ENCODE peak calls at places on chromosome 7, in ten cellular contexts. One of them, this sample, is unnamed.

GRCh38 chr7:121102619-121103018 is 114.1 kb downstream of the CPED1 start:
- DNase-seq in stomach: peak
- DNase-seq in heart left ventricle: no peak
- DNase-seq in HL-60: no peak
- DNase-seq in GM12865: no peak
- DNase-seq in OCI-LY7: no peak
- DNase-seq in gastrocnemius medialis: no peak
- DNase-seq in PC-9: peak
- DNase-seq in Caco-2: no peak
- DNase-seq in HFF-Myc: no peak
- DNase-seq in this sample: no peak

GRCh38 chr7:136359333-136359903 is 382.3 kb upstream of the MTPN start:
- DNase-seq in stomach: no peak
- DNase-seq in heart left ventricle: no peak
- DNase-seq in HL-60: peak
- DNase-seq in GM12865: peak
- DNase-seq in OCI-LY7: peak
- DNase-seq in gastrocnemius medialis: no peak
- DNase-seq in PC-9: no peak
- DNase-seq in Caco-2: no peak
- DNase-seq in HFF-Myc: no peak
- DNase-seq in this sample: no peak

GRCh38 chr7:35505031-35505430 is 189.9 kb downstream of the HERPUD2 start:
- DNase-seq in stomach: peak
- DNase-seq in heart left ventricle: no peak
- DNase-seq in HL-60: no peak
- DNase-seq in GM12865: no peak
- DNase-seq in OCI-LY7: no peak
- DNase-seq in gastrocnemius medialis: no peak
- DNase-seq in PC-9: no peak
- DNase-seq in Caco-2: no peak
- DNase-seq in HFF-Myc: no peak
- DNase-seq in this sample: no peak

GRCh38 chr7:74380720-74381119 is 73.0 kb upstream of the GTF2IRD1 start:
- DNase-seq in stomach: peak
- DNase-seq in heart left ventricle: no peak
- DNase-seq in HL-60: peak
- DNase-seq in GM12865: no peak
- DNase-seq in OCI-LY7: no peak
- DNase-seq in gastrocnemius medialis: no peak
- DNase-seq in PC-9: peak
- DNase-seq in Caco-2: no peak
- DNase-seq in HFF-Myc: no peak
- DNase-seq in this sample: no peak

GRCh38 chr7:159144756-159145543 is at the start of gene VIPR2:
- DNase-seq in stomach: no peak
- DNase-seq in heart left ventricle: peak
- DNase-seq in HL-60: no peak
- DNase-seq in GM12865: no peak
- DNase-seq in OCI-LY7: no peak
- DNase-seq in gastrocnemius medialis: no peak
- DNase-seq in PC-9: no peak
- DNase-seq in Caco-2: no peak
- DNase-seq in HFF-Myc: no peak
- DNase-seq in this sample: no peak

GRCh38 chr7:124459101-124460052 is 306.2 kb downstream of the GPR37 start:
- DNase-seq in stomach: no peak
- DNase-seq in heart left ventricle: no peak
- DNase-seq in HL-60: no peak
- DNase-seq in GM12865: no peak
- DNase-seq in OCI-LY7: no peak
- DNase-seq in gastrocnemius medialis: no peak
- DNase-seq in PC-9: no peak
- DNase-seq in Caco-2: no peak
- DNase-seq in HFF-Myc: peak
- DNase-seq in this sample: peak

GRCh38 chr7:122314284-122314683 is 9.7 kb upstream of the FEZF1 start:
- DNase-seq in stomach: no peak
- DNase-seq in heart left ventricle: no peak
- DNase-seq in HL-60: no peak
- DNase-seq in GM12865: no peak
- DNase-seq in OCI-LY7: no peak
- DNase-seq in gastrocnemius medialis: no peak
- DNase-seq in PC-9: no peak
- DNase-seq in Caco-2: no peak
- DNase-seq in HFF-Myc: no peak
- DNase-seq in this sample: no peak

GRCh38 chr7:44962483-44963251 is 16.1 kb downstream of the MYO1G start:
- DNase-seq in stomach: peak
- DNase-seq in heart left ventricle: no peak
- DNase-seq in HL-60: no peak
- DNase-seq in GM12865: no peak
- DNase-seq in OCI-LY7: no peak
- DNase-seq in gastrocnemius medialis: peak
- DNase-seq in PC-9: no peak
- DNase-seq in Caco-2: peak
- DNase-seq in HFF-Myc: no peak
- DNase-seq in this sample: no peak

GRCh38 chr7:99525713-99526440 is 21.4 kb downstream of the ZKSCAN5 start:
- DNase-seq in stomach: no peak
- DNase-seq in heart left ventricle: no peak
- DNase-seq in HL-60: no peak
- DNase-seq in GM12865: no peak
- DNase-seq in OCI-LY7: peak
- DNase-seq in gastrocnemius medialis: no peak
- DNase-seq in PC-9: no peak
- DNase-seq in Caco-2: no peak
- DNase-seq in HFF-Myc: no peak
- DNase-seq in this sample: no peak

GRCh38 chr7:9189683-9190082 is 756.3 kb downstream of the NXPH1 start:
- DNase-seq in stomach: no peak
- DNase-seq in heart left ventricle: no peak
- DNase-seq in HL-60: no peak
- DNase-seq in GM12865: no peak
- DNase-seq in OCI-LY7: no peak
- DNase-seq in gastrocnemius medialis: no peak
- DNase-seq in PC-9: no peak
- DNase-seq in Caco-2: no peak
- DNase-seq in HFF-Myc: no peak
- DNase-seq in this sample: no peak

GRCh38 chr7:22726849-22727792 is at the start of gene IL6:
- DNase-seq in stomach: peak
- DNase-seq in heart left ventricle: peak
- DNase-seq in HL-60: peak
- DNase-seq in GM12865: no peak
- DNase-seq in OCI-LY7: no peak
- DNase-seq in gastrocnemius medialis: peak
- DNase-seq in PC-9: peak
- DNase-seq in Caco-2: no peak
- DNase-seq in HFF-Myc: peak
- DNase-seq in this sample: peak

GRCh38 chr7:102387064-102387463 is 9.1 kb upstream of the PRKRIP1 start:
- DNase-seq in stomach: no peak
- DNase-seq in heart left ventricle: no peak
- DNase-seq in HL-60: no peak
- DNase-seq in GM12865: no peak
- DNase-seq in OCI-LY7: no peak
- DNase-seq in gastrocnemius medialis: no peak
- DNase-seq in PC-9: no peak
- DNase-seq in Caco-2: no peak
- DNase-seq in HFF-Myc: no peak
- DNase-seq in this sample: no peak

DNA sequence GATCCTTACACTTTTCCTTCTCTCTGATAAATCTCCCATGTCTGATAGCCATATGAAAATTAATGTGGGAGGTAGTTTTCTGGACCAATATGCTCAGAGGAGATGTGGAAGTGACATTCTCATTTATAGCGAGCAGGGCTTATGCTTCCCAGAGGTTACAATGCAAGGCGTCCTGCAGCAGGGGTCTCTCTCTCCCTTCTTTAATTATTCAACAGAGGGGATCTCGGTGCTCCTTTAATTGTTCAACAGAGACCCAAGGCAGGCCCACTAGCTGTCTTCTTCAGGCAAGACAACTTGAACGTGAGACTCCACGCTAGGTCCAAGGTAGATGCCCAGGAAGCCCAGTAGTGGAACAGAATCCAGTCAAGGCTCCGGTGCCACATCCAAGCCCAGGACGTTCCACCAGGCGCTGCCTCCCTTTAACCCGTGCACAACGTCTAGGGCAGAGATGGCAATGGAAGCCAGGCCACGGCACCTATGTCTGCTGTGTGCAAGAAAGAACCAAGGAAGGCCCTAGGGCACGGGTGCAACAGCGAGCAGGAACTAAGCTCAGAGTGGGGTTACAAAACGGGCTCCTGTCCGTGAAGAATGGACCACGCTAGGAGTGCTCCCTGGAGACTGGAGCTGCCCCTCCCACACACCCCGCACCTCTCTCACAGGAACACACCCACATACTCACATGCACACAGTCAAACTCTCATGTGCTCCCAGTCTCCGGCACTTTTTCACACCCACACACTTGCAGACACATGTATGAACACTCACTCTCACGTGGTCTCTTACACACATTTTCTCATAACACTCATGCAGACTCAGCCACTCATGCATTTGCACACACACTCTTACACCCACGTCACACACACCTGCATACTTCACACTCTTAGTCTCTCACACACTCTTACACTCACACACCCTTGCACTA is 230.4 kb downstream of the TNS3 start:
- DNase-seq in stomach: peak
- DNase-seq in heart left ventricle: no peak
- DNase-seq in HL-60: no peak
- DNase-seq in GM12865: no peak
- DNase-seq in OCI-LY7: peak
- DNase-seq in gastrocnemius medialis: no peak
- DNase-seq in PC-9: no peak
- DNase-seq in Caco-2: no peak
- DNase-seq in HFF-Myc: no peak
- DNase-seq in this sample: no peak
- TF ChIP-seq CTCF in stomach: no peak
- TF ChIP-seq CTCF in heart left ventricle: no peak
- TF ChIP-seq CTCF in HL-60: no peak
- TF ChIP-seq CTCF in GM12865: no peak
- TF ChIP-seq CTCF in OCI-LY7: peak
- TF ChIP-seq CTCF in gastrocnemius medialis: no peak
- TF ChIP-seq CTCF in PC-9: no peak
- TF ChIP-seq CTCF in Caco-2: no peak
- TF ChIP-seq CTCF in HFF-Myc: no peak
- TF ChIP-seq CTCF in this sample: no peak

GRCh38 chr7:14233026-14233897 is 243.8 kb upstream of the ETV1 start:
- DNase-seq in stomach: no peak
- DNase-seq in heart left ventricle: no peak
- DNase-seq in HL-60: no peak
- DNase-seq in GM12865: no peak
- DNase-seq in OCI-LY7: no peak
- DNase-seq in gastrocnemius medialis: no peak
- DNase-seq in PC-9: peak
- DNase-seq in Caco-2: no peak
- DNase-seq in HFF-Myc: no peak
- DNase-seq in this sample: no peak

GRCh38 chr7:14228341-14228740 is 238.9 kb upstream of the ETV1 start:
- DNase-seq in stomach: no peak
- DNase-seq in heart left ventricle: no peak
- DNase-seq in HL-60: no peak
- DNase-seq in GM12865: no peak
- DNase-seq in OCI-LY7: no peak
- DNase-seq in gastrocnemius medialis: no peak
- DNase-seq in PC-9: no peak
- DNase-seq in Caco-2: no peak
- DNase-seq in HFF-Myc: no peak
- DNase-seq in this sample: no peak

GRCh38 chr7:14233898-14234174 is 244.4 kb upstream of the ETV1 start:
- DNase-seq in stomach: no peak
- DNase-seq in heart left ventricle: no peak
- DNase-seq in HL-60: no peak
- DNase-seq in GM12865: no peak
- DNase-seq in OCI-LY7: no peak
- DNase-seq in gastrocnemius medialis: no peak
- DNase-seq in PC-9: peak
- DNase-seq in Caco-2: no peak
- DNase-seq in HFF-Myc: no peak
- DNase-seq in this sample: no peak

GRCh38 chr7:14229047-14229446 is 239.6 kb upstream of the ETV1 start:
- DNase-seq in stomach: no peak
- DNase-seq in heart left ventricle: no peak
- DNase-seq in HL-60: no peak
- DNase-seq in GM12865: no peak
- DNase-seq in OCI-LY7: no peak
- DNase-seq in gastrocnemius medialis: no peak
- DNase-seq in PC-9: no peak
- DNase-seq in Caco-2: no peak
- DNase-seq in HFF-Myc: no peak
- DNase-seq in this sample: no peak
- H3K4me3 ChIP-seq in stomach: no peak
- H3K4me3 ChIP-seq in heart left ventricle: no peak
- H3K4me3 ChIP-seq in HL-60: no peak
- H3K4me3 ChIP-seq in GM12865: no peak
- H3K4me3 ChIP-seq in OCI-LY7: no peak
- H3K4me3 ChIP-seq in gastrocnemius medialis: no peak
- H3K4me3 ChIP-seq in PC-9: no peak
- H3K4me3 ChIP-seq in Caco-2: no peak
- H3K4me3 ChIP-seq in HFF-Myc: no peak
- H3K4me3 ChIP-seq in this sample: no peak

DNA sequence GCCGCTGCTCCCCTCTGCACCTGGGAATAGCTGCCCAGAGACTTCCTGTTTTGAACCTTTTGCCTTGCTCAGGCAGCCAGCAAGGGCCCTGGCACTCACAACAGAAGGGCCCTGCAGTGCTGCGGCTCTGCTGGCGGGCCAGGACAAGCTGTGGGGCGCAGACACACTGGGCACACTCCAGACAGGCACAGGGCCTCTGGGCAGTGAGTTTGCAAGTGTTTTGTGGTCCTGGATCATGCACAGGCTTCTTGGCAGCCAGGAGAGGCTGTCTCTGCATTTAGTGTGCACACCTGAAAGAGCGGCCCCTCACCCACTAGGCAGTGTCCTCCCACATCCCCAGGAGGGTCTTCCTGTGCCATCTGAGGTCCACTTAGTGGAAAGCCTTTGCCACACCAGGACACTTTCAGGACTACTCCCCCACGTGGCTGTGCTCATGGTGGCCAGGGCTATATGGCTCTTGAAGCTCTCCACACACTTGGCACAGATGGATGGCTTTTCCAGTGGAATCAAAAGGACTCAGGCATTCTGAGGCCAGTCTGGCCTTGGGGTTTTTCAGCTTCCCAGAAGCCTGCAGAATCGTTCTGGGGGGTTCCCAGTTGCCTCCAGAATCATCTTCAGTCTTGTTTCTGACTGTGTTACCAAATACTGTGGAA is 5.0 kb upstream of the ATP6V0E2 start:
- DNase-seq in stomach: no peak
- DNase-seq in heart left ventricle: no peak
- DNase-seq in HL-60: no peak
- DNase-seq in GM12865: no peak
- DNase-seq in OCI-LY7: peak
- DNase-seq in gastrocnemius medialis: no peak
- DNase-seq in PC-9: no peak
- DNase-seq in Caco-2: no peak
- DNase-seq in HFF-Myc: no peak
- DNase-seq in this sample: no peak
- TF ChIP-seq CTCF in stomach: no peak
- TF ChIP-seq CTCF in heart left ventricle: no peak
- TF ChIP-seq CTCF in HL-60: no peak
- TF ChIP-seq CTCF in GM12865: no peak
- TF ChIP-seq CTCF in OCI-LY7: peak
- TF ChIP-seq CTCF in gastrocnemius medialis: no peak
- TF ChIP-seq CTCF in PC-9: no peak
- TF ChIP-seq CTCF in Caco-2: no peak
- TF ChIP-seq CTCF in HFF-Myc: no peak
- TF ChIP-seq CTCF in this sample: no peak

GRCh38 chr7:130982160-130982638 is 248.2 kb upstream of the KLF14 start:
- DNase-seq in stomach: no peak
- DNase-seq in heart left ventricle: no peak
- DNase-seq in HL-60: peak
- DNase-seq in GM12865: peak
- DNase-seq in OCI-LY7: peak
- DNase-seq in gastrocnemius medialis: no peak
- DNase-seq in PC-9: peak
- DNase-seq in Caco-2: no peak
- DNase-seq in HFF-Myc: no peak
- DNase-seq in this sample: no peak
- H3K4me3 ChIP-seq in stomach: no peak
- H3K4me3 ChIP-seq in heart left ventricle: no peak
- H3K4me3 ChIP-seq in HL-60: no peak
- H3K4me3 ChIP-seq in GM12865: no peak
- H3K4me3 ChIP-seq in OCI-LY7: no peak
- H3K4me3 ChIP-seq in gastrocnemius medialis: no peak
- H3K4me3 ChIP-seq in PC-9: no peak
- H3K4me3 ChIP-seq in Caco-2: no peak
- H3K4me3 ChIP-seq in HFF-Myc: no peak
- H3K4me3 ChIP-seq in this sample: no peak